ENCODE peak calls at places on chromosome 1, in nine cellular contexts. One of them, this sample, is unnamed.

GRCh38 chr1:34412597-34413392 is 236.1 kb downstream of the C1orf94 start:
- DNase-seq in pancreas: no peak
- DNase-seq in stomach: no peak
- DNase-seq in breast epithelium: no peak
- DNase-seq in IMR-90: no peak
- DNase-seq in foreskin keratinocyte: no peak
- DNase-seq in CD8-positive, alpha-beta T cell: no peak
- DNase-seq in HL-60: no peak
- DNase-seq in heart left ventricle: no peak
- DNase-seq in this sample: no peak

GRCh38 chr1:244164563-244164890 is 113.4 kb downstream of the ZBTB18 start:
- DNase-seq in pancreas: no peak
- DNase-seq in stomach: no peak
- DNase-seq in breast epithelium: no peak
- DNase-seq in IMR-90: no peak
- DNase-seq in foreskin keratinocyte: no peak
- DNase-seq in CD8-positive, alpha-beta T cell: no peak
- DNase-seq in HL-60: no peak
- DNase-seq in heart left ventricle: no peak
- DNase-seq in this sample: no peak

GRCh38 chr1:59142663-59143487 is 154.0 kb upstream of the FGGY start:
- DNase-seq in pancreas: no peak
- DNase-seq in stomach: no peak
- DNase-seq in breast epithelium: no peak
- DNase-seq in IMR-90: peak; percentile 98
- DNase-seq in foreskin keratinocyte: peak; percentile 91
- DNase-seq in CD8-positive, alpha-beta T cell: no peak
- DNase-seq in HL-60: peak; percentile 29
- DNase-seq in heart left ventricle: no peak
- DNase-seq in this sample: peak; percentile 94

GRCh38 chr1:234433563-234434285 is 45.3 kb downstream of the TARBP1 start:
- DNase-seq in pancreas: no peak
- DNase-seq in stomach: no peak
- DNase-seq in breast epithelium: no peak
- DNase-seq in IMR-90: peak; percentile 81
- DNase-seq in foreskin keratinocyte: peak; percentile 24
- DNase-seq in CD8-positive, alpha-beta T cell: no peak
- DNase-seq in HL-60: no peak
- DNase-seq in heart left ventricle: no peak
- DNase-seq in this sample: peak; percentile 46

GRCh38 chr1:66227966-66228365 is 306.0 kb upstream of the SGIP1 start:
- DNase-seq in pancreas: no peak
- DNase-seq in stomach: no peak
- DNase-seq in breast epithelium: no peak
- DNase-seq in IMR-90: no peak
- DNase-seq in foreskin keratinocyte: no peak
- DNase-seq in CD8-positive, alpha-beta T cell: no peak
- DNase-seq in HL-60: no peak
- DNase-seq in heart left ventricle: no peak
- DNase-seq in this sample: no peak

GRCh38 chr1:97832490-97832889 is 88.3 kb downstream of the DPYD start:
- DNase-seq in pancreas: no peak
- DNase-seq in stomach: no peak
- DNase-seq in breast epithelium: no peak
- DNase-seq in IMR-90: no peak
- DNase-seq in foreskin keratinocyte: no peak
- DNase-seq in CD8-positive, alpha-beta T cell: no peak
- DNase-seq in HL-60: no peak
- DNase-seq in heart left ventricle: no peak
- DNase-seq in this sample: no peak

GRCh38 chr1:67052741-67053534 is 1.0 kb downstream of the SLC35D1 start:
- DNase-seq in pancreas: peak; percentile 22
- DNase-seq in stomach: peak; percentile 40
- DNase-seq in breast epithelium: peak; percentile 67
- DNase-seq in IMR-90: peak; percentile 42
- DNase-seq in foreskin keratinocyte: peak; percentile 73
- DNase-seq in CD8-positive, alpha-beta T cell: peak; percentile 4
- DNase-seq in HL-60: peak; percentile 25
- DNase-seq in heart left ventricle: peak; percentile 64
- DNase-seq in this sample: peak; percentile 81

GRCh38 chr1:230797376-230798186 is 50.4 kb downstream of the CAPN9 start:
- DNase-seq in pancreas: peak; percentile 63
- DNase-seq in stomach: peak; percentile 64
- DNase-seq in breast epithelium: peak; percentile 45
- DNase-seq in IMR-90: peak; percentile 73
- DNase-seq in foreskin keratinocyte: peak; percentile 8
- DNase-seq in CD8-positive, alpha-beta T cell: no peak
- DNase-seq in HL-60: peak; percentile 42
- DNase-seq in heart left ventricle: no peak
- DNase-seq in this sample: peak; percentile 49

GRCh38 chr1:19045898-19046889 is 89.7 kb upstream of the IFFO2 start:
- DNase-seq in pancreas: peak; percentile 57
- DNase-seq in stomach: no peak
- DNase-seq in breast epithelium: no peak
- DNase-seq in IMR-90: no peak
- DNase-seq in foreskin keratinocyte: no peak
- DNase-seq in CD8-positive, alpha-beta T cell: no peak
- DNase-seq in HL-60: no peak
- DNase-seq in heart left ventricle: peak; percentile 5
- DNase-seq in this sample: no peak

GRCh38 chr1:98813738-98814309 is 152.3 kb downstream of the SNX7 start:
- DNase-seq in pancreas: no peak
- DNase-seq in stomach: no peak
- DNase-seq in breast epithelium: no peak
- DNase-seq in IMR-90: no peak
- DNase-seq in foreskin keratinocyte: no peak
- DNase-seq in CD8-positive, alpha-beta T cell: no peak
- DNase-seq in HL-60: no peak
- DNase-seq in heart left ventricle: no peak
- DNase-seq in this sample: no peak

DNA sequence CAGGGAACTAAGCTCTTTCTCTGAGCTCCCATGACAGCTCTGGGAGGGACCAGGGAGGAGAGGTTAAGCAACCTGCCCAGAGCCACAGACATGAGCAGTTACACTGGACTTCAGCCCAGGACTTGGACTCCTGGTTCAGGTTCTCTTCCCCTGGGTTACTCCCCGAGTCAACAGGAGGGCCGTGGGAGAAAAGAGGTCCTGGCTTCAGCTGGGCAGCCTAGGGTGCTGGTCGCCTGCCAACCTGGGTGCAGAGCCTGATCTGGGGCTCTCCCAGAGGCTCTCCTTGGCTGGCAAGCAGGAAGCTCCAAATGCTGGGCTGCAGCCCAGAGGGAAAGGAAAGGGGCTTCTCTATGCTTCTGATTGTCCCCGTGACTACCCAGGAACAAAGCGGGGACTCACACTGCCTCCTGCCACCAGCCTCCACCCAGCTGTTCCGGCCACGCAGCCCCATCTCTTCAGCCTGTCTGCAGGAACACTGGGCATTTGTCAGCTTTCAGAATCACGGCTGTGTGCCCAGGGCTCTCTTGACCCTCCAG is 141.8 kb downstream of the HIVEP3 start:
- DNase-seq in pancreas: peak; percentile 94
- DNase-seq in stomach: peak; percentile 86
- DNase-seq in breast epithelium: peak; percentile 64
- DNase-seq in IMR-90: no peak
- DNase-seq in foreskin keratinocyte: no peak
- DNase-seq in CD8-positive, alpha-beta T cell: no peak
- DNase-seq in HL-60: peak; percentile 21
- DNase-seq in heart left ventricle: no peak
- DNase-seq in this sample: no peak
- H3K27ac ChIP-seq in pancreas: peak overlapping the region; percentile 70
- H3K27ac ChIP-seq in stomach: no peak overlapping the region
- H3K27ac ChIP-seq in breast epithelium: peak overlapping the region; percentile 92
- H3K27ac ChIP-seq in IMR-90: no peak overlapping the region
- H3K27ac ChIP-seq in foreskin keratinocyte: no peak overlapping the region
- H3K27ac ChIP-seq in CD8-positive, alpha-beta T cell: no peak overlapping the region
- H3K27ac ChIP-seq in HL-60: no peak overlapping the region
- H3K27ac ChIP-seq in heart left ventricle: no peak overlapping the region
- H3K27ac ChIP-seq in this sample: no peak overlapping the region

DNA sequence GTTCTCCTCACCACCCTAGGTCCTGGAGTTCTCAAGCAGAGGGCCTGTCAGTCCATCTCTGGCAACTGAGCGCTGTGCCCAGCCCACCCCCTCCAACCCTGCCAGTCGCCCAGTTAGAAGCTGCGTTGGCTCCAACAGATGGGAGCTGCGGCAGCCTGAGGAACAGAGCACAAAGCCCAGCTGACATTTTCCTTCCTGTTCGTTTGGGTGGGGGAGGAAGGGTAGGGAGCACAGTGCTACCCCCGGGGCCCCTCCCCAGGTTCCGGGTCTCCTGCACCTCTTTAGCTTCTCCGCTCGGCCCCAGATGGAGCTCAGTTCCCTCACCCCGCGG is 1.4 kb downstream of the LRRN2 start:
- DNase-seq in pancreas: no peak
- DNase-seq in stomach: no peak
- DNase-seq in breast epithelium: no peak
- DNase-seq in IMR-90: no peak
- DNase-seq in foreskin keratinocyte: no peak
- DNase-seq in CD8-positive, alpha-beta T cell: no peak
- DNase-seq in HL-60: no peak
- DNase-seq in heart left ventricle: no peak
- DNase-seq in this sample: no peak
- TF ChIP-seq CTCF in pancreas: no peak
- TF ChIP-seq CTCF in stomach: no peak
- TF ChIP-seq CTCF in breast epithelium: no peak
- TF ChIP-seq CTCF in IMR-90: no peak
- TF ChIP-seq CTCF in foreskin keratinocyte: no peak
- TF ChIP-seq CTCF in CD8-positive, alpha-beta T cell: no peak
- TF ChIP-seq CTCF in HL-60: no peak
- TF ChIP-seq CTCF in heart left ventricle: no peak
- TF ChIP-seq CTCF in this sample: no peak

GRCh38 chr1:54314691-54315455 is 91.3 kb downstream of the SSBP3 start:
- DNase-seq in pancreas: no peak
- DNase-seq in stomach: peak; percentile 65
- DNase-seq in breast epithelium: no peak
- DNase-seq in IMR-90: no peak
- DNase-seq in foreskin keratinocyte: no peak
- DNase-seq in CD8-positive, alpha-beta T cell: no peak
- DNase-seq in HL-60: no peak
- DNase-seq in heart left ventricle: peak; percentile 3
- DNase-seq in this sample: no peak
- H3K27ac ChIP-seq in pancreas: no peak overlapping the region
- H3K27ac ChIP-seq in stomach: peak overlapping the region; percentile 23
- H3K27ac ChIP-seq in breast epithelium: peak overlapping the region; percentile 41
- H3K27ac ChIP-seq in IMR-90: no peak overlapping the region
- H3K27ac ChIP-seq in foreskin keratinocyte: no peak overlapping the region
- H3K27ac ChIP-seq in CD8-positive, alpha-beta T cell: no peak overlapping the region
- H3K27ac ChIP-seq in HL-60: no peak overlapping the region
- H3K27ac ChIP-seq in heart left ventricle: peak overlapping the region; percentile 46
- H3K27ac ChIP-seq in this sample: no peak overlapping the region

DNA sequence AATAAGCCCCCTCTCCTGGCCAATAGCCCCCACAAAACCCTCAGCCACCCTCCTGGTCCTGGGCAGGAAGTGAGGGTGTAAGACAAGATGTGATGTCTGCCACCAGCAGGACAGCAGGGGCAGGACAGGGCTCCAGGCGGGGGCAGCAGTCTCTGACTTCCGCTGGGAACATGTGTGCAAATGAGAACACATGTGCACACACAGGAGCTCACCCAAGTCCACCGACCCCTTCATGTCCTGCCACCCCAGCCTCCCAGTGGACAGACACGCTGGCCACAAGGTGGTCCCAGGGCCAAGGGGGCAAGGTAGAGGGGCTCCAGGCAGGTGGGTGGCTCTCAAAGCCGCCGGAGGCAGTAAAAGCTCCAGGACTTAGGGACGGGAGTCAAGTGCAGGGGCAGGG is 60.1 kb downstream of the KCNAB2 start:
- DNase-seq in pancreas: no peak
- DNase-seq in stomach: no peak
- DNase-seq in breast epithelium: no peak
- DNase-seq in IMR-90: no peak
- DNase-seq in foreskin keratinocyte: no peak
- DNase-seq in CD8-positive, alpha-beta T cell: no peak
- DNase-seq in HL-60: peak; percentile 26
- DNase-seq in heart left ventricle: peak; percentile 33
- DNase-seq in this sample: no peak
- TF ChIP-seq CTCF in pancreas: no peak
- TF ChIP-seq CTCF in stomach: no peak
- TF ChIP-seq CTCF in breast epithelium: no peak
- TF ChIP-seq CTCF in IMR-90: no peak
- TF ChIP-seq CTCF in foreskin keratinocyte: no peak
- TF ChIP-seq CTCF in CD8-positive, alpha-beta T cell: no peak
- TF ChIP-seq CTCF in HL-60: peak; percentile 6
- TF ChIP-seq CTCF in heart left ventricle: no peak
- TF ChIP-seq CTCF in this sample: no peak

GRCh38 chr1:13730751-13731482 is 30.9 kb downstream of the PRDM2 start:
- DNase-seq in pancreas: no peak
- DNase-seq in stomach: peak; percentile 50
- DNase-seq in breast epithelium: peak; percentile 43
- DNase-seq in IMR-90: peak; percentile 53
- DNase-seq in foreskin keratinocyte: no peak
- DNase-seq in CD8-positive, alpha-beta T cell: peak; percentile 79
- DNase-seq in HL-60: peak; percentile 74
- DNase-seq in heart left ventricle: no peak
- DNase-seq in this sample: no peak

GRCh38 chr1:13733705-13734104 is 33.7 kb downstream of the PRDM2 start:
- DNase-seq in pancreas: no peak
- DNase-seq in stomach: no peak
- DNase-seq in breast epithelium: no peak
- DNase-seq in IMR-90: no peak
- DNase-seq in foreskin keratinocyte: no peak
- DNase-seq in CD8-positive, alpha-beta T cell: no peak
- DNase-seq in HL-60: no peak
- DNase-seq in heart left ventricle: no peak
- DNase-seq in this sample: no peak

GRCh38 chr1:13731897-13732296 is 31.9 kb downstream of the PRDM2 start:
- DNase-seq in pancreas: no peak
- DNase-seq in stomach: no peak
- DNase-seq in breast epithelium: no peak
- DNase-seq in IMR-90: no peak
- DNase-seq in foreskin keratinocyte: no peak
- DNase-seq in CD8-positive, alpha-beta T cell: no peak
- DNase-seq in HL-60: no peak
- DNase-seq in heart left ventricle: no peak
- DNase-seq in this sample: no peak

GRCh38 chr1:13735168-13735930 is 35.4 kb downstream of the PRDM2 start:
- DNase-seq in pancreas: no peak
- DNase-seq in stomach: no peak
- DNase-seq in breast epithelium: no peak
- DNase-seq in IMR-90: no peak
- DNase-seq in foreskin keratinocyte: no peak
- DNase-seq in CD8-positive, alpha-beta T cell: no peak
- DNase-seq in HL-60: no peak
- DNase-seq in heart left ventricle: no peak
- DNase-seq in this sample: no peak

DNA sequence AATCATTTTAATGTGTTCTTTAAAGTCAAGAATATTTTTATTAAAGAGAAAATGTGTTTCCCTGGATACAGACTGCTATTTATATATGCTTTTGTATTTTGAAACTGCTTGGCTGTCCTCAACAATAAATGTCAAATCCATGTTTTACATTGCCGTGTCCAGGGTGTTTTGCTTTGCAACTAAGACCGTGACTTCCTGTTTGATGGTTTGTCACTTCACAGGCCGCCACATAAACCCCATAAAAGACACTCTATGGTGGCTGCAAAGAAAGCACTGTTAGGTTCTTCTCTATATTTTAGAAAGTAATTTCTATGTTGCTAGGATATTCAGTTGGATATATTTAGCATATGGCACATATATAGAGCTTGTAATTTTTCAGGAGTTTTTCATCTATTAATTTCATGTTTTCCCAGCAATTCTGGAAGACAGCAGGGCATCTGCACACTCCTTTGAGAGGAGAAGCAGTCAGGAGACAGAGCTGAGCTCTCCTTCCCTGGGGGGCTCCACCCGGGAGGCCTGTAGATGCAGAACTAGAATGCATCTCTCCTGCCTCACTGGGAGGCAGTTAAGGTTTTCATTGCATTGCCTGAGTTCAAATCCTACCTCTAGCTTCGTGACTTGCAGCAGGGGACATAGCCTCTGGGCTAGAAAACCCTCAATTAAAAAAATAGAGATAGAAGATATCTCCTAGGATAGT is 33.1 kb downstream of the PRDM2 start:
- DNase-seq in pancreas: no peak
- DNase-seq in stomach: no peak
- DNase-seq in breast epithelium: no peak
- DNase-seq in IMR-90: no peak
- DNase-seq in foreskin keratinocyte: no peak
- DNase-seq in CD8-positive, alpha-beta T cell: peak; percentile 42
- DNase-seq in HL-60: peak; percentile 61
- DNase-seq in heart left ventricle: no peak
- DNase-seq in this sample: no peak
- H3K27ac ChIP-seq in pancreas: no peak overlapping the region
- H3K27ac ChIP-seq in stomach: no peak overlapping the region
- H3K27ac ChIP-seq in breast epithelium: no peak overlapping the region
- H3K27ac ChIP-seq in IMR-90: no peak overlapping the region
- H3K27ac ChIP-seq in foreskin keratinocyte: no peak overlapping the region
- H3K27ac ChIP-seq in CD8-positive, alpha-beta T cell: peak overlapping the region; percentile 84
- H3K27ac ChIP-seq in HL-60: peak overlapping the region; percentile 66
- H3K27ac ChIP-seq in heart left ventricle: no peak overlapping the region
- H3K27ac ChIP-seq in this sample: no peak overlapping the region

This sample was measured in RWPE1.